ENCODE peak calls at places on chromosomes 7 and 10, in nine cellular contexts. One of them, this sample, is unnamed.

GRCh38 chr10:85673270-85673669 is 693.3 kb downstream of the GRID1 start:
- DNase-seq in MM.1S: no peak
- DNase-seq in spleen: no peak
- DNase-seq in fibroblast of mammary gland: no peak
- DNase-seq in BE2C: no peak
- DNase-seq in transverse colon: no peak
- DNase-seq in fibroblast of the aortic adventitia: no peak
- DNase-seq in lower lobe of right lung: no peak
- DNase-seq in SJSA1: no peak
- DNase-seq in this sample: no peak

GRCh38 chr10:80541144-80541750 is 3.5 kb downstream of the SH2D4B start:
- DNase-seq in transverse colon: no peak
- DNase-seq in BE2C: no peak
- DNase-seq in SJSA1: peak
- DNase-seq in fibroblast of the aortic adventitia: no peak
- DNase-seq in lower lobe of right lung: no peak
- DNase-seq in MM.1S: no peak
- DNase-seq in fibroblast of mammary gland: no peak
- DNase-seq in spleen: no peak
- DNase-seq in this sample: no peak

GRCh38 chr7:116455009-116455408 is 44.5 kb upstream of the CAV2 start:
- DNase-seq in MM.1S: no peak
- DNase-seq in BE2C: no peak
- DNase-seq in fibroblast of the aortic adventitia: peak
- DNase-seq in SJSA1: no peak
- DNase-seq in fibroblast of mammary gland: peak
- DNase-seq in spleen: no peak
- DNase-seq in transverse colon: no peak
- DNase-seq in lower lobe of right lung: no peak
- DNase-seq in this sample: no peak

GRCh38 chr7:85074-85945 is 107.1 kb upstream of the FAM20C start:
- DNase-seq in SJSA1: peak
- DNase-seq in lower lobe of right lung: no peak
- DNase-seq in spleen: no peak
- DNase-seq in MM.1S: no peak
- DNase-seq in fibroblast of the aortic adventitia: peak
- DNase-seq in BE2C: no peak
- DNase-seq in fibroblast of mammary gland: peak
- DNase-seq in transverse colon: no peak
- DNase-seq in this sample: no peak

GRCh38 chr10:44376504-44377099 is 8.3 kb downstream of the CXCL12 start:
- DNase-seq in fibroblast of the aortic adventitia: no peak
- DNase-seq in lower lobe of right lung: no peak
- DNase-seq in SJSA1: no peak
- DNase-seq in transverse colon: no peak
- DNase-seq in spleen: no peak
- DNase-seq in fibroblast of mammary gland: no peak
- DNase-seq in MM.1S: no peak
- DNase-seq in BE2C: no peak
- DNase-seq in this sample: no peak

GRCh38 chr7:154987571-154987970 is 15.4 kb downstream of the PAXIP1 start:
- DNase-seq in MM.1S: no peak
- DNase-seq in fibroblast of the aortic adventitia: no peak
- DNase-seq in BE2C: no peak
- DNase-seq in spleen: no peak
- DNase-seq in lower lobe of right lung: no peak
- DNase-seq in SJSA1: no peak
- DNase-seq in fibroblast of mammary gland: no peak
- DNase-seq in transverse colon: no peak
- DNase-seq in this sample: no peak

GRCh38 chr7:27183682-27184341 is 1.2 kb downstream of the HOXA11 start:
- DNase-seq in spleen: peak
- DNase-seq in SJSA1: peak
- DNase-seq in fibroblast of mammary gland: peak
- DNase-seq in BE2C: no peak
- DNase-seq in fibroblast of the aortic adventitia: no peak
- DNase-seq in transverse colon: peak
- DNase-seq in MM.1S: no peak
- DNase-seq in lower lobe of right lung: no peak
- DNase-seq in this sample: no peak

GRCh38 chr10:82813856-82814255 is 938.9 kb downstream of the NRG3 start:
- DNase-seq in lower lobe of right lung: no peak
- DNase-seq in fibroblast of the aortic adventitia: peak
- DNase-seq in transverse colon: no peak
- DNase-seq in MM.1S: no peak
- DNase-seq in spleen: no peak
- DNase-seq in SJSA1: no peak
- DNase-seq in fibroblast of mammary gland: peak
- DNase-seq in BE2C: peak
- DNase-seq in this sample: no peak

GRCh38 chr7:139699640-139700504 is 77.9 kb downstream of the HIPK2 start:
- DNase-seq in lower lobe of right lung: no peak
- DNase-seq in MM.1S: no peak
- DNase-seq in transverse colon: no peak
- DNase-seq in BE2C: no peak
- DNase-seq in fibroblast of the aortic adventitia: no peak
- DNase-seq in spleen: no peak
- DNase-seq in SJSA1: no peak
- DNase-seq in fibroblast of mammary gland: no peak
- DNase-seq in this sample: no peak

GRCh38 chr7:135188298-135188984 is 17.9 kb upstream of the CYREN start:
- DNase-seq in BE2C: no peak
- DNase-seq in spleen: peak
- DNase-seq in fibroblast of mammary gland: peak
- DNase-seq in MM.1S: no peak
- DNase-seq in lower lobe of right lung: no peak
- DNase-seq in SJSA1: no peak
- DNase-seq in fibroblast of the aortic adventitia: no peak
- DNase-seq in transverse colon: no peak
- DNase-seq in this sample: no peak

GRCh38 chr7:82235710-82236109 is 207.9 kb downstream of the CACNA2D1 start:
- DNase-seq in fibroblast of the aortic adventitia: peak
- DNase-seq in fibroblast of mammary gland: peak
- DNase-seq in BE2C: no peak
- DNase-seq in spleen: no peak
- DNase-seq in transverse colon: no peak
- DNase-seq in SJSA1: no peak
- DNase-seq in MM.1S: no peak
- DNase-seq in lower lobe of right lung: no peak
- DNase-seq in this sample: no peak

GRCh38 chr7:133562617-133563016 is 309.7 kb downstream of the EXOC4 start:
- DNase-seq in MM.1S: no peak
- DNase-seq in fibroblast of mammary gland: peak
- DNase-seq in transverse colon: no peak
- DNase-seq in fibroblast of the aortic adventitia: peak
- DNase-seq in spleen: no peak
- DNase-seq in lower lobe of right lung: no peak
- DNase-seq in BE2C: no peak
- DNase-seq in SJSA1: no peak
- DNase-seq in this sample: no peak

GRCh38 chr7:35370694-35371093 is 116.8 kb upstream of the TBX20 start:
- DNase-seq in fibroblast of the aortic adventitia: no peak
- DNase-seq in transverse colon: no peak
- DNase-seq in fibroblast of mammary gland: no peak
- DNase-seq in spleen: no peak
- DNase-seq in BE2C: peak
- DNase-seq in MM.1S: no peak
- DNase-seq in SJSA1: no peak
- DNase-seq in lower lobe of right lung: no peak
- DNase-seq in this sample: no peak

GRCh38 chr7:131076711-131077170 is 250.9 kb upstream of the MKLN1 start:
- DNase-seq in transverse colon: no peak
- DNase-seq in fibroblast of mammary gland: peak
- DNase-seq in fibroblast of the aortic adventitia: peak
- DNase-seq in spleen: no peak
- DNase-seq in SJSA1: no peak
- DNase-seq in MM.1S: no peak
- DNase-seq in lower lobe of right lung: no peak
- DNase-seq in BE2C: no peak
- DNase-seq in this sample: no peak

GRCh38 chr7:77288676-77289320 is 89.2 kb upstream of the FGL2 start:
- DNase-seq in fibroblast of mammary gland: no peak
- DNase-seq in spleen: no peak
- DNase-seq in BE2C: no peak
- DNase-seq in MM.1S: no peak
- DNase-seq in fibroblast of the aortic adventitia: no peak
- DNase-seq in lower lobe of right lung: no peak
- DNase-seq in transverse colon: no peak
- DNase-seq in SJSA1: no peak
- DNase-seq in this sample: no peak

GRCh38 chr7:31105256-31105950 is 53.3 kb downstream of the ADCYAP1R1 start:
- DNase-seq in fibroblast of mammary gland: no peak
- DNase-seq in lower lobe of right lung: no peak
- DNase-seq in fibroblast of the aortic adventitia: no peak
- DNase-seq in transverse colon: no peak
- DNase-seq in SJSA1: peak
- DNase-seq in spleen: peak
- DNase-seq in MM.1S: no peak
- DNase-seq in BE2C: no peak
- DNase-seq in this sample: no peak

GRCh38 chr10:60531006-60531405 is 141.3 kb upstream of the ANK3 start:
- DNase-seq in MM.1S: no peak
- DNase-seq in spleen: no peak
- DNase-seq in SJSA1: no peak
- DNase-seq in BE2C: no peak
- DNase-seq in fibroblast of the aortic adventitia: no peak
- DNase-seq in transverse colon: no peak
- DNase-seq in fibroblast of mammary gland: no peak
- DNase-seq in lower lobe of right lung: no peak
- DNase-seq in this sample: no peak

GRCh38 chr10:123835575-123835974 is 56.0 kb downstream of the CPXM2 start:
- DNase-seq in MM.1S: no peak
- DNase-seq in fibroblast of mammary gland: no peak
- DNase-seq in fibroblast of the aortic adventitia: peak
- DNase-seq in transverse colon: no peak
- DNase-seq in lower lobe of right lung: no peak
- DNase-seq in spleen: no peak
- DNase-seq in BE2C: peak
- DNase-seq in SJSA1: no peak
- DNase-seq in this sample: no peak

GRCh38 chr7:94962661-94963060 is 55.3 kb downstream of the PPP1R9A start:
- DNase-seq in fibroblast of the aortic adventitia: no peak
- DNase-seq in MM.1S: no peak
- DNase-seq in SJSA1: no peak
- DNase-seq in spleen: no peak
- DNase-seq in fibroblast of mammary gland: no peak
- DNase-seq in BE2C: no peak
- DNase-seq in lower lobe of right lung: no peak
- DNase-seq in transverse colon: no peak
- DNase-seq in this sample: peak

DNA sequence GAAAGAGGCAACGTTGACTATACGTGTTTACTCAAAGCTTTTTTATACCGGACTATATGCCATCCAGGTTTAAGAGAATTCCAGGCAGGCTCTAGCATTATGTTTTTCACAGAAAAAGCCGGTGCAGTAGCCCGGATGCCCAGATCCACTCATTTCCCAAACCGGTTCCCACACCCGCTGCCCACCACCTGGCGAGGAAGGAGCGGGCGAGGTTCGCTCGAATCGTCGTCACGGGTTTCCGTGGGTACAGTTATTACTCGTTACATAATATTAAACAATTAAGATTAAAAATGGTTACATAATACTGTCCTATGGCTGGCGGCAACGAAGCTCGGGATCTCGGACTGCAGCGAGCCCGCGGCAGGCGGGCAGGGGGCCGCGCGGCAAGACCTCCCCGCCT is 802 bp downstream of the GRB10 start:
- DNase-seq in BE2C: no peak
- DNase-seq in transverse colon: no peak
- DNase-seq in MM.1S: no peak
- DNase-seq in fibroblast of the aortic adventitia: no peak
- DNase-seq in lower lobe of right lung: no peak
- DNase-seq in spleen: no peak
- DNase-seq in fibroblast of mammary gland: no peak
- DNase-seq in SJSA1: no peak
- DNase-seq in this sample: no peak
- H3K4me3 ChIP-seq in BE2C: no peak
- H3K4me3 ChIP-seq in transverse colon: peak
- H3K4me3 ChIP-seq in MM.1S: no peak
- H3K4me3 ChIP-seq in fibroblast of the aortic adventitia: peak
- H3K4me3 ChIP-seq in lower lobe of right lung: peak
- H3K4me3 ChIP-seq in spleen: peak
- H3K4me3 ChIP-seq in fibroblast of mammary gland: no peak
- H3K4me3 ChIP-seq in SJSA1: no peak
- H3K4me3 ChIP-seq in this sample: no peak

GRCh38 chr7:15685358-15686181 is 913 bp downstream of the MEOX2 start:
- DNase-seq in spleen: no peak
- DNase-seq in BE2C: no peak
- DNase-seq in lower lobe of right lung: peak
- DNase-seq in MM.1S: no peak
- DNase-seq in transverse colon: no peak
- DNase-seq in fibroblast of the aortic adventitia: peak
- DNase-seq in SJSA1: no peak
- DNase-seq in fibroblast of mammary gland: peak
- DNase-seq in this sample: no peak
- H3K4me3 ChIP-seq in spleen: no peak
- H3K4me3 ChIP-seq in BE2C: no peak
- H3K4me3 ChIP-seq in lower lobe of right lung: peak
- H3K4me3 ChIP-seq in MM.1S: no peak
- H3K4me3 ChIP-seq in transverse colon: peak
- H3K4me3 ChIP-seq in fibroblast of the aortic adventitia: peak
- H3K4me3 ChIP-seq in SJSA1: no peak
- H3K4me3 ChIP-seq in fibroblast of mammary gland: peak
- H3K4me3 ChIP-seq in this sample: peak

GRCh38 chr10:73940634-73941221 is 29.8 kb downstream of the PLAU start:
- DNase-seq in spleen: peak
- DNase-seq in fibroblast of mammary gland: peak
- DNase-seq in MM.1S: peak
- DNase-seq in fibroblast of the aortic adventitia: peak
- DNase-seq in SJSA1: peak
- DNase-seq in transverse colon: peak
- DNase-seq in lower lobe of right lung: peak
- DNase-seq in BE2C: peak
- DNase-seq in this sample: no peak
- H3K4me3 ChIP-seq in spleen: no peak
- H3K4me3 ChIP-seq in fibroblast of mammary gland: peak
- H3K4me3 ChIP-seq in MM.1S: peak
- H3K4me3 ChIP-seq in fibroblast of the aortic adventitia: no peak
- H3K4me3 ChIP-seq in SJSA1: no peak
- H3K4me3 ChIP-seq in transverse colon: peak
- H3K4me3 ChIP-seq in lower lobe of right lung: peak
- H3K4me3 ChIP-seq in BE2C: peak
- H3K4me3 ChIP-seq in this sample: no peak

DNA sequence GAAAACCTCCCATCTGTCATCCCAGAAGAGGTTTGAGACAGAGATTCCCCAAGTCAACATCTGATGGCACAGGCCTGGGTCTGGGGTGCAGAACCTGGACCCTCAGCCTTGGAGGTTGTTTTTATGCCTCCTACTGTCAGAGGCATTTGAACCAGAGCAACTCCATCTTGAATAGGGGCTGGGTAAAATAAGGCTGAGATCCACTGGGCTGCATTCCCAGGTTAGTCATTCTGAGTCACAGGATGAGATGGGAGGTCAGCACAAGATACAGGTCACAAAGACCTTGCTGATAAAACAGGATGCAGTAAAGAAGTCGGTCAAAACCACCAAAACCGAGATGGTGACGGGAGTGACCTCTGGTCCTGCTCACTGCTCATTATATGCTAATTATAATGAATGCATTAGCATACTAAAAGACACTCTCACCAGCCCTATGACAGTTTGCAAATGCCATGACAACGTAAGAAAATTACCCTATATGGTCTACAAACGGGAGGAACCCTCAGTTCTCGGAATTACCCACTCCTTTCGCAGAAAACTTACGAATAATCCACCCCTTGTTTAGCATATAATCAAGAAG is 92.0 kb downstream of the ITGA8 start:
- DNase-seq in spleen: no peak
- DNase-seq in transverse colon: no peak
- DNase-seq in lower lobe of right lung: no peak
- DNase-seq in fibroblast of the aortic adventitia: no peak
- DNase-seq in SJSA1: no peak
- DNase-seq in fibroblast of mammary gland: peak
- DNase-seq in BE2C: no peak
- DNase-seq in MM.1S: no peak
- DNase-seq in this sample: no peak
- H3K4me3 ChIP-seq in spleen: no peak
- H3K4me3 ChIP-seq in transverse colon: no peak
- H3K4me3 ChIP-seq in lower lobe of right lung: no peak
- H3K4me3 ChIP-seq in fibroblast of the aortic adventitia: no peak
- H3K4me3 ChIP-seq in SJSA1: no peak
- H3K4me3 ChIP-seq in fibroblast of mammary gland: no peak
- H3K4me3 ChIP-seq in BE2C: no peak
- H3K4me3 ChIP-seq in MM.1S: no peak
- H3K4me3 ChIP-seq in this sample: no peak

This sample was measured in SK-N-MC.